ENCODE peak calls at places on chromosomes 5 and 9, in seven cellular contexts. K, O, N, E, B, H and W are unnamed samples.

GRCh38 chr9:99178912-99179872 is 42.5 kb downstream of the ALG2 start:
- DNase-seq in K (no peak), E (no peak), N (no peak), H (no peak), B (no peak), O (no peak), W (no peak)

GRCh38 chr5:6743161-6743560 is 29.9 kb downstream of the TENT4A start:
- DNase-seq in H (no peak), K (no peak), B (no peak), N (peak), E (no peak), O (no peak), W (no peak)

GRCh38 chr5:84578226-84578625 is 193.5 kb upstream of the EDIL3 start:
- DNase-seq in B (no peak), O (no peak), N (no peak), K (no peak), E (no peak), H (no peak), W (no peak)

GRCh38 chr9:38177680-38178079 is 108.7 kb upstream of the SHB start:
- DNase-seq in K (no peak), N (no peak), B (no peak), H (no peak), O (no peak), E (no peak), W (no peak)

GRCh38 chr9:4038182-4038723 is 261.6 kb downstream of the GLIS3 start:
- DNase-seq in H (no peak), B (no peak), O (no peak), K (no peak), N (no peak), E (no peak), W (peak)

GRCh38 chr9:5587024-5587423 is 41.9 kb upstream of the RIC1 start:
- DNase-seq in E (no peak), N (no peak), K (no peak), O (no peak), B (no peak), H (no peak), W (peak)

GRCh38 chr5:169265888-169266287 is 35.1 kb downstream of the SLIT3 start:
- DNase-seq in N (no peak), O (peak), K (no peak), H (no peak), E (no peak), B (no peak), W (no peak)

GRCh38 chr9:133759946-133760345 is 21.8 kb upstream of the SARDH start:
- DNase-seq in O (no peak), B (no peak), N (no peak), H (no peak), K (no peak), E (peak), W (no peak)

GRCh38 chr9:71681708-71682268 is 86.5 kb downstream of the CEMIP2 start:
- DNase-seq in N (no peak), K (no peak), H (no peak), B (no peak), O (no peak), E (no peak), W (no peak)

GRCh38 chr5:36252722-36253340 is 11.1 kb upstream of the NADK2 start:
- DNase-seq in H (no peak), N (no peak), E (no peak), O (no peak), K (no peak), B (no peak), W (no peak)

GRCh38 chr9:137030528-137030927 is 1.4 kb downstream of the FUT7 start:
- DNase-seq in E (peak), H (no peak), O (no peak), K (peak), B (no peak), N (no peak), W (no peak)

GRCh38 chr9:12426198-12426864 is 266.9 kb upstream of the TYRP1 start:
- DNase-seq in B (no peak), K (no peak), N (no peak), H (no peak), E (no peak), O (peak), W (no peak)

DNA sequence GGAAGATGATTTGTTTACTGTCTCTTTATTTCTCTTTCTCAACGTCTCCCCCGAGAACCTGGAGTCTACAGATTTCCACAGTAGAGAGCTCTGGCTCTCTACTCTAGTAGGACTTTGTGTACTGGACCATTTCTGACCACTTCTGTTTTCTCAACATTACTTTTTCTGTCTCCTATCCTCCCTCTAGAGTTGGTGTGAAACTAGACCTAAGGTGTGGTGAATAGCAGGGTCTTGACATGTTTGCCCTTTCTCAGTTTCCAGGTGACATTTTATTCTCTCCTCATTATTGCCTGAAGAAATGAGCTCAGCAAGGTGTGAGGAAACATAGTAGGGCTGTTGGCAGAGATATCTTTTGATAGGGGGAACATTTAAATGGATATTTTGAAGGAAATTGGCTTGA is 62.1 kb upstream of the IL6ST start:
- DNase-seq in N (no peak), K (no peak), H (no peak), O (no peak), B (no peak), E (no peak), W (no peak)
- H3K4me3 ChIP-seq in N (no peak), K (no peak), H (no peak), O (no peak), B (no peak), E (no peak), W (no peak)

GRCh38 chr9:16726023-16726422 is 144.4 kb downstream of the BNC2 start:
- DNase-seq in H (no peak), E (no peak), O (peak), K (no peak), B (no peak), N (no peak), W (no peak)
- TF ChIP-seq CTCF in H (no peak), E (no peak), O (no peak), K (no peak), B (no peak), N (no peak), W (peak)

GRCh38 chr5:124743534-124744169 is 2.8 kb downstream of the ZNF608 start:
- DNase-seq in B (no peak), H (no peak), N (no peak), E (no peak), K (no peak), O (no peak), W (no peak)
- H3K4me3 ChIP-seq in B (peak), H (peak), N (peak), E (peak), K (peak), O (peak), W (no peak)

DNA sequence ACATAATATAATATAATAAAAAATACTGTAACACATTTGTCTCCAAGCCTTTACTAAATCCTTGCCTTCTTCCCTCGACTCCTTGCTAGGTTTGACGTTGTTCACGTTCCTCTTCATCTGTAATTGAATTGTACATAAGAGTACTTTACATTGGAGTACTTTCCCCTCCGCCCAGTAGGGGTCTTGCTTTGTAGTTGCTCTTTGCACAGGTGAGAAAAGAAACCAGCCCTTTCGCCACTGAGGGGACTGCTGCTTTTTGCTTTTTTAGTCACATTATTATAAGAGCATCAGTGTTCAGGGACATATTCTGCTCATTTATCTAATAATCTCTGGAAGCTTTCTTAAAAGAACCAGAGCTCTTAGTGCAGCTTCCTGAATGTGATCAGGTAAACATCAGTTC is 115.0 kb downstream of the CETN3 start:
- DNase-seq in N (no peak), B (no peak), E (no peak), K (no peak), H (no peak), O (peak), W (no peak)
- TF ChIP-seq CTCF in N (no peak), B (no peak), E (no peak), K (no peak), H (no peak), O (peak), W (no peak)